ENCODE peak calls at places on chromosome 4, in nine cellular contexts. Y, S, R, Q, E, T, A, U and P are unnamed samples.

GRCh38 chr4:183618681-183619080 is 40.3 kb downstream of the RWDD4 start:
- DNase-seq in Y (no peak), S (peak; percentile 23), R (peak; percentile 55), Q (no peak), E (no peak), T (no peak), A (no peak), U (no peak), P (no peak)

GRCh38 chr4:152106113-152106763 is 345.4 kb upstream of the GATB start:
- DNase-seq in Y (no peak), S (peak; percentile 97), R (peak; percentile 64), Q (peak; percentile 97), E (no peak), T (no peak), A (no peak), U (peak; percentile 93), P (no peak)

GRCh38 chr4:6364581-6364980 is 94.9 kb downstream of the WFS1 start:
- DNase-seq in Y (no peak), S (no peak), R (no peak), Q (no peak), E (no peak), T (no peak), A (no peak), U (no peak), P (no peak)

GRCh38 chr4:8371251-8371995 is 69.1 kb downstream of the ACOX3 start:
- DNase-seq in Y (no peak), S (no peak), R (no peak), Q (no peak), E (no peak), T (no peak), A (no peak), U (no peak), P (no peak)

GRCh38 chr4:81214518-81215218 is 354 bp downstream of the PRKG2 start:
- DNase-seq in Y (peak; percentile 12), S (no peak), R (no peak), Q (peak; percentile 37), E (no peak), T (peak; percentile 65), A (no peak), U (no peak), P (peak; percentile 56)

GRCh38 chr4:141077611-141078225 is 55.6 kb downstream of the RNF150 start:
- DNase-seq in Y (no peak), S (no peak), R (no peak), Q (no peak), E (no peak), T (no peak), A (no peak), U (no peak), P (no peak)

GRCh38 chr4:69781458-69782418 is 21.3 kb upstream of the SULT1B1 start:
- DNase-seq in Y (no peak), S (no peak), R (no peak), Q (no peak), E (no peak), T (no peak), A (no peak), U (no peak), P (no peak)

GRCh38 chr4:57162499-57163019 is 52.4 kb upstream of the IGFBP7 start:
- DNase-seq in Y (no peak), S (no peak), R (no peak), Q (no peak), E (no peak), T (no peak), A (no peak), U (no peak), P (no peak)

GRCh38 chr4:7412586-7412975 is 22.1 kb downstream of the PSAPL1 start:
- DNase-seq in Y (no peak), S (no peak), R (peak; percentile 9), Q (no peak), E (no peak), T (no peak), A (no peak), U (no peak), P (no peak)

GRCh38 chr4:121308328-121308663 is 72.5 kb downstream of the QRFPR start:
- DNase-seq in Y (no peak), S (no peak), R (no peak), Q (peak; percentile 1), E (no peak), T (no peak), A (no peak), U (no peak), P (peak; percentile 6)

GRCh38 chr4:7942019-7942556 is 2.4 kb upstream of the AFAP1 start:
- DNase-seq in Y (no peak), S (no peak), R (no peak), Q (no peak), E (no peak), T (no peak), A (no peak), U (no peak), P (no peak)

GRCh38 chr4:138919094-138919936 is 96.3 kb upstream of the NOCT start:
- DNase-seq in Y (peak; percentile 76), S (peak; percentile 64), R (peak; percentile 66), Q (peak; percentile 71), E (peak; percentile 2), T (peak; percentile 79), A (no peak), U (peak; percentile 54), P (peak; percentile 72)

GRCh38 chr4:37590016-37590415 is 96.2 kb downstream of the RELL1 start:
- DNase-seq in Y (no peak), S (no peak), R (no peak), Q (no peak), E (no peak), T (no peak), A (no peak), U (no peak), P (no peak)

GRCh38 chr4:54971474-54971950 is 153.9 kb downstream of the KDR start:
- DNase-seq in Y (no peak), S (peak; percentile 69), R (no peak), Q (peak; percentile 73), E (no peak), T (peak; percentile 27), A (no peak), U (peak; percentile 10), P (peak; percentile 68)

GRCh38 chr4:14841801-14842748 is 160.2 kb upstream of the CPEB2 start:
- DNase-seq in Y (no peak), S (no peak), R (no peak), Q (peak; percentile 45), E (no peak), T (no peak), A (no peak), U (no peak), P (no peak)

GRCh38 chr4:39354178-39354503 is 12.0 kb downstream of the RFC1 start:
- DNase-seq in Y (no peak), S (no peak), R (no peak), Q (no peak), E (no peak), T (no peak), A (no peak), U (no peak), P (no peak)

GRCh38 chr4:172628263-172628662 is 540.3 kb upstream of the GALNT7 start:
- DNase-seq in Y (no peak), S (no peak), R (no peak), Q (no peak), E (no peak), T (no peak), A (no peak), U (no peak), P (no peak)

GRCh38 chr4:7831858-7832257 is 107.8 kb downstream of the AFAP1 start:
- DNase-seq in Y (no peak), S (no peak), R (no peak), Q (no peak), E (no peak), T (no peak), A (no peak), U (no peak), P (no peak)